ENCODE peak calls at places on chromosomes 4 and X, in five cellular contexts. One of them, this sample, is unnamed.

GRCh38 chr4:185640809-185641675 is 105.7 kb upstream of the PDLIM3 start:
- DNase-seq in H54: no peak
- DNase-seq in effector memory CD4-positive, alpha-beta T cell: no peak
- DNase-seq in kidney tubule cell: peak
- DNase-seq in hippocampal formation: peak
- DNase-seq in this sample: no peak

GRCh38 chr4:146654976-146655761 is 16.5 kb downstream of the POU4F2 start:
- DNase-seq in H54: no peak
- DNase-seq in effector memory CD4-positive, alpha-beta T cell: no peak
- DNase-seq in kidney tubule cell: no peak
- DNase-seq in hippocampal formation: no peak
- DNase-seq in this sample: no peak

GRCh38 chr4:159193256-159193655 is 90.4 kb downstream of the RAPGEF2 start:
- DNase-seq in H54: no peak
- DNase-seq in effector memory CD4-positive, alpha-beta T cell: no peak
- DNase-seq in kidney tubule cell: no peak
- DNase-seq in hippocampal formation: no peak
- DNase-seq in this sample: no peak

GRCh38 chr4:61493470-61493869 is 293.3 kb downstream of the ADGRL3 start:
- DNase-seq in H54: no peak
- DNase-seq in effector memory CD4-positive, alpha-beta T cell: no peak
- DNase-seq in kidney tubule cell: no peak
- DNase-seq in hippocampal formation: no peak
- DNase-seq in this sample: no peak

GRCh38 chr4:5572751-5573150 is 135.6 kb downstream of the EVC2 start:
- DNase-seq in H54: no peak
- DNase-seq in effector memory CD4-positive, alpha-beta T cell: no peak
- DNase-seq in kidney tubule cell: no peak
- DNase-seq in hippocampal formation: no peak
- DNase-seq in this sample: no peak

GRCh38 chrX:119984652-119985051 is 41.1 kb upstream of the NKAP start:
- DNase-seq in H54: no peak
- DNase-seq in effector memory CD4-positive, alpha-beta T cell: no peak
- DNase-seq in kidney tubule cell: no peak
- DNase-seq in hippocampal formation: no peak
- DNase-seq in this sample: no peak

GRCh38 chr4:74307163-74307562 is 1.1 kb upstream of the EPGN start:
- DNase-seq in H54: no peak
- DNase-seq in effector memory CD4-positive, alpha-beta T cell: no peak
- DNase-seq in kidney tubule cell: no peak
- DNase-seq in hippocampal formation: no peak
- DNase-seq in this sample: no peak

GRCh38 chr4:136581119-136581518 is 951.2 kb downstream of the PCDH18 start:
- DNase-seq in H54: no peak
- DNase-seq in effector memory CD4-positive, alpha-beta T cell: no peak
- DNase-seq in kidney tubule cell: no peak
- DNase-seq in hippocampal formation: no peak
- DNase-seq in this sample: no peak

GRCh38 chrX:387729-388128 is 1.0 kb upstream of the PPP2R3B start:
- DNase-seq in H54: no peak
- DNase-seq in effector memory CD4-positive, alpha-beta T cell: no peak
- DNase-seq in kidney tubule cell: no peak
- DNase-seq in hippocampal formation: no peak
- DNase-seq in this sample: no peak

GRCh38 chr4:8647626-8648025 is 55.1 kb downstream of the CPZ start:
- DNase-seq in H54: no peak
- DNase-seq in effector memory CD4-positive, alpha-beta T cell: no peak
- DNase-seq in kidney tubule cell: no peak
- DNase-seq in hippocampal formation: no peak
- DNase-seq in this sample: no peak

GRCh38 chr4:139767168-139767567 is 101.5 kb downstream of the MGST2 start:
- DNase-seq in H54: no peak
- DNase-seq in effector memory CD4-positive, alpha-beta T cell: no peak
- DNase-seq in kidney tubule cell: peak
- DNase-seq in hippocampal formation: no peak
- DNase-seq in this sample: no peak

GRCh38 chrX:9188117-9188516 is 154.2 kb upstream of the FAM9B start:
- DNase-seq in H54: no peak
- DNase-seq in effector memory CD4-positive, alpha-beta T cell: no peak
- DNase-seq in kidney tubule cell: no peak
- DNase-seq in hippocampal formation: no peak
- DNase-seq in this sample: no peak

GRCh38 chr4:15186149-15186548 is 183.9 kb downstream of the CPEB2 start:
- DNase-seq in H54: no peak
- DNase-seq in effector memory CD4-positive, alpha-beta T cell: no peak
- DNase-seq in kidney tubule cell: peak
- DNase-seq in hippocampal formation: no peak
- DNase-seq in this sample: no peak

GRCh38 chrX:54085666-54086065 is 41.4 kb upstream of the PHF8 start:
- DNase-seq in H54: no peak
- DNase-seq in effector memory CD4-positive, alpha-beta T cell: no peak
- DNase-seq in kidney tubule cell: no peak
- DNase-seq in hippocampal formation: no peak
- DNase-seq in this sample: no peak

GRCh38 chrX:48493890-48494364 is 14.9 kb upstream of the PORCN start:
- DNase-seq in H54: no peak
- DNase-seq in effector memory CD4-positive, alpha-beta T cell: no peak
- DNase-seq in kidney tubule cell: peak
- DNase-seq in hippocampal formation: no peak
- DNase-seq in this sample: no peak

GRCh38 chr4:3628868-3629175 is 96.6 kb upstream of the LRPAP1 start:
- DNase-seq in H54: no peak
- DNase-seq in effector memory CD4-positive, alpha-beta T cell: no peak
- DNase-seq in kidney tubule cell: no peak
- DNase-seq in hippocampal formation: no peak
- DNase-seq in this sample: no peak

GRCh38 chr4:41363384-41363981 is 106.8 kb downstream of the UCHL1 start:
- DNase-seq in H54: no peak
- DNase-seq in effector memory CD4-positive, alpha-beta T cell: no peak
- DNase-seq in kidney tubule cell: peak
- DNase-seq in hippocampal formation: peak
- DNase-seq in this sample: no peak

GRCh38 chr4:150004481-150004880 is 73.8 kb upstream of the DCLK2 start:
- DNase-seq in H54: no peak
- DNase-seq in effector memory CD4-positive, alpha-beta T cell: no peak
- DNase-seq in kidney tubule cell: peak
- DNase-seq in hippocampal formation: no peak
- DNase-seq in this sample: no peak